ENCODE peak calls at places on chromosome 14, in seven cellular contexts. M, Y, P, Z, K, L and B are unnamed samples. For H3K36me3, the result is how much of the 10 kb centered on the place peaks cover.

GRCh38 chr14:23147676-23148075 is 28.6 kb upstream of the CEBPE start:
- DNase-seq in M (no peak), Y (no peak), P (no peak), Z (no peak), K (no peak), L (no peak), B (no peak)

GRCh38 chr14:31692376-31692781 is 131.2 kb downstream of the NUBPL start:
- DNase-seq in M (no peak), Y (no peak), P (no peak), Z (no peak), K (no peak), L (no peak), B (no peak)

GRCh38 chr14:92794547-92794941 is 439 bp downstream of the GOLGA5 start:
- DNase-seq in M (peak), Y (no peak), P (peak), Z (no peak), K (peak), L (no peak), B (peak)

GRCh38 chr14:23578560-23579310 is at the start of gene JPH4:
- DNase-seq in M (no peak), Y (no peak), P (peak), Z (no peak), K (peak), L (no peak), B (no peak)

GRCh38 chr14:102644523-102644922 is 52.1 kb downstream of the RCOR1 start:
- DNase-seq in M (no peak), Y (no peak), P (no peak), Z (no peak), K (no peak), L (no peak), B (no peak)

GRCh38 chr14:71486274-71486673 is 446.0 kb upstream of the RGS6 start:
- DNase-seq in M (no peak), Y (no peak), P (no peak), Z (no peak), K (peak), L (no peak), B (no peak)

GRCh38 chr14:33026850-33027420 is 88.3 kb downstream of the NPAS3 start:
- DNase-seq in M (no peak), Y (peak), P (no peak), Z (no peak), K (no peak), L (no peak), B (no peak)

GRCh38 chr14:98754343-98755025 is 517.5 kb downstream of the BCL11B start:
- DNase-seq in M (no peak), Y (no peak), P (no peak), Z (no peak), K (no peak), L (no peak), B (no peak)

GRCh38 chr14:91186515-91187066 is 57.9 kb downstream of the GPR68 start:
- DNase-seq in M (no peak), Y (no peak), P (no peak), Z (no peak), K (no peak), L (no peak), B (no peak)

GRCh38 chr14:96277890-96278289 is 21.9 kb downstream of the BDKRB1 start:
- DNase-seq in M (no peak), Y (no peak), P (no peak), Z (no peak), K (no peak), L (no peak), B (no peak)

GRCh38 chr14:42299692-42300091 is 693.0 kb downstream of the LRFN5 start:
- DNase-seq in M (no peak), Y (no peak), P (no peak), Z (no peak), K (no peak), L (no peak), B (no peak)

GRCh38 chr14:50025776-50026175 is 90.6 kb downstream of the VCPKMT start:
- DNase-seq in M (no peak), Y (no peak), P (no peak), Z (no peak), K (no peak), L (no peak), B (no peak)

GRCh38 chr14:79134346-79134745 is 964.2 kb downstream of the NRXN3 start:
- DNase-seq in M (no peak), Y (no peak), P (no peak), Z (no peak), K (no peak), L (no peak), B (no peak)

GRCh38 chr14:38553586-38553985 is 297.7 kb upstream of the CLEC14A start:
- DNase-seq in M (no peak), Y (no peak), P (no peak), Z (no peak), K (no peak), L (no peak), B (no peak)

DNA sequence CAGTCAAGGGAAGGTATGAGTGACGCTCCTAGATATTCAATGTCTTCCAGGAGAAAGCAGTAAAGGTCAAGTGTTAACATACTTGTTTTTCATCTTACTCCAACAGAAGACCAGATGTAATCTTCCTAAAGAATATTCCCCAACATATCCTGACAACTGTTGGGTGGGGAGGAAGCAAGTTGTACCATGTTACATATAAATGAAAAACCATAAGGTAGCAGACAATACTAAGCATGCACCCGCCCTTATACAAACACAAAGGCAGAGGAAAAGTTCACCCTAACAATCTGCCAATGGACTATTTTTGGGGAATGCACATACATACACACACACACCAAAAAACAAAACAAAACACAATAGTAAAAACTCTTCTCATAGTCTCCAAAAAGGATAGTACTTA is 90.2 kb upstream of the FERMT2 start:
- DNase-seq in M (no peak), Y (no peak), P (no peak), Z (no peak), K (no peak), L (no peak), B (no peak)
- H3K36me3 ChIP-seq in M (under half), Y (under half), P (under half), Z (under half), K (under half), L (under half), B (under half)

GRCh38 chr14:77554207-77554606 is 55.6 kb upstream of the ISM2 start:
- DNase-seq in M (no peak), Y (no peak), P (no peak), Z (no peak), K (no peak), L (no peak), B (no peak)
- H3K36me3 ChIP-seq in M (half or more), Y (under half), P (under half), Z (under half), K (under half), L (half or more), B (under half)

GRCh38 chr14:21262410-21262809 is 6.8 kb downstream of the HNRNPC start:
- DNase-seq in M (no peak), Y (no peak), P (no peak), Z (no peak), K (no peak), L (no peak), B (no peak)

GRCh38 chr14:21258889-21259787 is 10.1 kb downstream of the HNRNPC start:
- DNase-seq in M (no peak), Y (no peak), P (no peak), Z (no peak), K (no peak), L (no peak), B (no peak)

GRCh38 chr14:21263284-21264024 is 5.8 kb downstream of the HNRNPC start:
- DNase-seq in M (no peak), Y (no peak), P (no peak), Z (no peak), K (no peak), L (no peak), B (no peak)

GRCh38 chr14:21264025-21264801 is 5.0 kb downstream of the HNRNPC start:
- DNase-seq in M (no peak), Y (no peak), P (no peak), Z (no peak), K (no peak), L (no peak), B (no peak)

GRCh38 chr14:21261824-21262223 is 7.4 kb downstream of the HNRNPC start:
- DNase-seq in M (no peak), Y (no peak), P (no peak), Z (no peak), K (no peak), L (no peak), B (no peak)
- H3K36me3 ChIP-seq in M (half or more), Y (under half), P (under half), Z (under half), K (under half), L (half or more), B (under half)

GRCh38 chr14:60328588-60328987 is 79.6 kb downstream of the PPM1A start:
- DNase-seq in M (no peak), Y (no peak), P (no peak), Z (no peak), K (peak), L (no peak), B (no peak)

GRCh38 chr14:60331201-60332045 is 82.4 kb downstream of the PPM1A start:
- DNase-seq in M (peak), Y (peak), P (no peak), Z (peak), K (peak), L (peak), B (peak)

GRCh38 chr14:60326274-60326673 is 77.3 kb downstream of the PPM1A start:
- DNase-seq in M (no peak), Y (no peak), P (no peak), Z (no peak), K (no peak), L (no peak), B (no peak)

GRCh38 chr14:60324837-60325236 is 75.8 kb downstream of the PPM1A start:
- DNase-seq in M (no peak), Y (no peak), P (no peak), Z (no peak), K (no peak), L (no peak), B (no peak)

GRCh38 chr14:60327447-60328331 is 78.7 kb downstream of the PPM1A start:
- DNase-seq in M (peak), Y (peak), P (no peak), Z (peak), K (peak), L (peak), B (peak)
- H3K36me3 ChIP-seq in M (under half), Y (under half), P (under half), Z (under half), K (under half), L (under half), B (under half)

GRCh38 chr14:34522496-34522895 is 17.0 kb downstream of the EAPP start:
- DNase-seq in M (no peak), Y (peak), P (no peak), Z (no peak), K (no peak), L (no peak), B (no peak)

DNA sequence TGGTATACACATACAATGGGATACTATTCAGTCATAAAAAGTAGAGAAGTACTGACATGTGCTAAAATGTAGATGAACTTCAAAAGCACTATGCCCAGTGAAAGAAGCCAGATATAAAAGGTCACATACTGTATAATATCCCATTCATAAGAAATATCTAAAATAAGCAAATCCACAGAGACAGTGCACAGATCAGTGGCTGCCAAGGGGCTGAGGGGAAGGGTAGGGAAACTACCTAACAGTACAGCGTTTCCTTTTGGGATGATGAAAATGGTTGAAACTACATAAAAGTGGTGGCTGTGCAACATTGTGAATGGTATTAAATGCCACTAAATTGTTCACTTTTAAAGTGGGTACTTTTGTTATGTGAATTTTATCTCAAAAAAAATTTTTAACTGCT is 11.9 kb downstream of the EAPP start:
- DNase-seq in M (no peak), Y (no peak), P (no peak), Z (no peak), K (no peak), L (no peak), B (no peak)
- H3K36me3 ChIP-seq in M (half or more), Y (under half), P (half or more), Z (under half), K (under half), L (half or more), B (under half)